ENCODE peak calls at places on chromosomes 16 and 17, in ten cellular contexts. G is NT2/D1; Z is AG04450; X is SJSA1; D is activated CD8-positive, alpha-beta memory T cell treated with anti-CD3 and anti-CD28 coated beads, Interleukin-2, amount 50 U/mL, for 4 hours; V is WERI-Rb-1; W is CD4-positive, alpha-beta memory T cell; S is DMS153; T is HTR-8/SVneo; U is astrocyte of the cerebellum. C is an unnamed sample.

GRCh38 chr17:7782237-7782636 is 51.8 kb upstream of the KDM6B start:
- DNase-seq in G (no peak), Z (peak; percentile 11), X (peak; percentile 9), D (no peak), V (no peak), W (no peak), S (no peak), T (peak; percentile 25), U (peak; percentile 19), C (no peak)

GRCh38 chr16:3065742-3066439 is 451 bp downstream of the IL32 start:
- DNase-seq in G (no peak), Z (no peak), X (peak; percentile 16), D (no peak), V (no peak), W (no peak), S (no peak), T (no peak), U (no peak), C (no peak)

GRCh38 chr16:46918905-46919792 is 35.0 kb downstream of the GPT2 start:
- DNase-seq in G (no peak), Z (no peak), X (no peak), D (no peak), V (peak; percentile 49), W (no peak), S (no peak), T (no peak), U (no peak), C (no peak)

GRCh38 chr17:83079340-83079747 is at the start of gene METRNL:
- DNase-seq in G (peak; percentile 5), Z (no peak), X (no peak), D (peak; percentile 61), V (peak; percentile 69), W (peak; percentile 57), S (no peak), T (peak; percentile 84), U (no peak), C (peak; percentile 74)

GRCh38 chr17:49514374-49514738 is 19.3 kb downstream of the NGFR start:
- DNase-seq in G (peak; percentile 67), Z (no peak), X (no peak), D (no peak), V (peak; percentile 70), W (no peak), S (no peak), T (no peak), U (no peak), C (no peak)

GRCh38 chr16:77450790-77451487 is 16.1 kb upstream of the ADAMTS18 start:
- DNase-seq in G (no peak), Z (no peak), X (no peak), D (no peak), V (no peak), W (no peak), S (peak; percentile 99), T (no peak), U (no peak), C (no peak)

GRCh38 chr17:3512512-3513171 is 36.8 kb downstream of the ASPA start:
- DNase-seq in G (no peak), Z (no peak), X (no peak), D (no peak), V (no peak), W (no peak), S (no peak), T (no peak), U (peak; percentile 53), C (no peak)

GRCh38 chr16:49513040-49513439 is 139.4 kb downstream of the C16orf78 start:
- DNase-seq in G (no peak), Z (no peak), X (no peak), D (no peak), V (peak; percentile 50), W (no peak), S (no peak), T (no peak), U (no peak), C (no peak)

GRCh38 chr16:78675312-78675711 is 575.9 kb downstream of the WWOX start:
- DNase-seq in G (no peak), Z (no peak), X (peak; percentile 58), D (no peak), V (no peak), W (no peak), S (no peak), T (no peak), U (no peak), C (no peak)

GRCh38 chr16:48218473-48218872 is 25.6 kb upstream of the LONP2 start:
- DNase-seq in G (no peak), Z (no peak), X (no peak), D (no peak), V (no peak), W (no peak), S (no peak), T (no peak), U (no peak), C (no peak)

GRCh38 chr17:7626307-7626706 is 1.3 kb downstream of the SAT2 start:
- DNase-seq in G (no peak), Z (no peak), X (no peak), D (no peak), V (no peak), W (no peak), S (no peak), T (no peak), U (no peak), C (peak; percentile 76)

GRCh38 chr16:12016166-12016947 is 39.8 kb downstream of the SNX29 start:
- DNase-seq in G (no peak), Z (no peak), X (no peak), D (no peak), V (no peak), W (no peak), S (no peak), T (no peak), U (peak; percentile 34), C (no peak)

GRCh38 chr17:65794572-65794971 is 233.1 kb upstream of the AXIN2 start:
- DNase-seq in G (peak; percentile 28), Z (no peak), X (peak; percentile 32), D (no peak), V (peak; percentile 36), W (peak; percentile 11), S (no peak), T (peak; percentile 56), U (no peak), C (no peak)

GRCh38 chr16:48165961-48166578 is 10.3 kb upstream of the ABCC12 start:
- DNase-seq in G (no peak), Z (no peak), X (no peak), D (no peak), V (no peak), W (no peak), S (no peak), T (no peak), U (no peak), C (no peak)

GRCh38 chr17:16814439-16814838 is 124.4 kb downstream of the CCDC144A start:
- DNase-seq in G (no peak), Z (no peak), X (no peak), D (no peak), V (peak; percentile 91), W (no peak), S (no peak), T (no peak), U (no peak), C (no peak)

GRCh38 chr16:3642397-3643094 is 11.9 kb upstream of the DNASE1 start:
- DNase-seq in G (no peak), Z (no peak), X (no peak), D (no peak), V (no peak), W (no peak), S (peak; percentile 6), T (no peak), U (peak; percentile 13), C (no peak)

GRCh38 chr17:45371414-45372324 is 54.8 kb upstream of the MAP3K14 start:
- DNase-seq in G (peak; percentile 87), Z (peak; percentile 93), X (peak; percentile 99), D (peak; percentile 38), V (no peak), W (no peak), S (no peak), T (peak; percentile 97), U (peak; percentile 92), C (peak; percentile 56)

GRCh38 chr17:53186004-53186403 is 636.7 kb upstream of the KIF2B start:
- DNase-seq in G (no peak), Z (no peak), X (no peak), D (no peak), V (no peak), W (no peak), S (no peak), T (no peak), U (no peak), C (no peak)

GRCh38 chr17:32943647-32944191 is 15.8 kb downstream of the TMEM98 start:
- DNase-seq in G (no peak), Z (peak; percentile 38), X (no peak), D (no peak), V (no peak), W (no peak), S (no peak), T (no peak), U (peak; percentile 11), C (no peak)

GRCh38 chr17:7929158-7930029 is at the start of gene KCNAB3:
- DNase-seq in G (no peak), Z (no peak), X (no peak), D (peak; percentile 39), V (no peak), W (peak; percentile 57), S (peak; percentile 20), T (peak; percentile 73), U (peak; percentile 33), C (peak; percentile 46)

GRCh38 chr17:77817953-77818352 is 140.6 kb upstream of the TNRC6C start:
- DNase-seq in G (peak; percentile 42), Z (no peak), X (no peak), D (no peak), V (no peak), W (no peak), S (no peak), T (no peak), U (peak; percentile 45), C (no peak)

GRCh38 chr16:8957509-8958157 is 6.1 kb downstream of the USP7 start:
- DNase-seq in G (no peak), Z (no peak), X (no peak), D (no peak), V (no peak), W (no peak), S (no peak), T (no peak), U (no peak), C (no peak)

GRCh38 chr16:2257726-2258125 is 6.3 kb upstream of the ECI1 start:
- DNase-seq in G (no peak), Z (no peak), X (no peak), D (no peak), V (no peak), W (no peak), S (no peak), T (no peak), U (no peak), C (no peak)

GRCh38 chr16:79874391-79874790 is 273.9 kb upstream of the MAF start:
- DNase-seq in G (no peak), Z (no peak), X (no peak), D (no peak), V (no peak), W (no peak), S (no peak), T (no peak), U (no peak), C (no peak)

GRCh38 chr17:79205688-79206205 is 131.1 kb downstream of the ENGASE start:
- DNase-seq in G (no peak), Z (no peak), X (no peak), D (no peak), V (no peak), W (no peak), S (no peak), T (no peak), U (no peak), C (no peak)

GRCh38 chr17:78923660-78924453 is 1.3 kb downstream of the TIMP2 start:
- DNase-seq in G (no peak), Z (no peak), X (peak; percentile 42), D (peak; percentile 60), V (peak; percentile 86), W (peak; percentile 34), S (peak; percentile 29), T (no peak), U (no peak), C (peak; percentile 69)

GRCh38 chr17:54891176-54891821 is 9.4 kb upstream of the TOM1L1 start:
- DNase-seq in G (no peak), Z (peak; percentile 57), X (peak; percentile 44), D (no peak), V (peak; percentile 35), W (no peak), S (peak; percentile 26), T (peak; percentile 85), U (peak; percentile 48), C (no peak)

GRCh38 chr17:5055543-5055942 is 20.3 kb upstream of the SLC52A1 start:
- DNase-seq in G (no peak), Z (no peak), X (no peak), D (no peak), V (peak; percentile 65), W (no peak), S (no peak), T (no peak), U (no peak), C (no peak)

C was measured in CD14-positive monocyte.